ENCODE peak calls at places on chromosome 14, in eight cellular contexts. M, V, W, B, L, U, E and A are unnamed samples.

GRCh38 chr14:97602438-97603117 is 805.4 kb downstream of the VRK1 start:
- DNase-seq in M (no peak), V (no peak), W (no peak), B (no peak), L (no peak), U (no peak), E (no peak), A (no peak)

GRCh38 chr14:28766505-28767238 is at the start of gene FOXG1:
- DNase-seq in M (no peak), V (no peak), W (no peak), B (no peak), L (no peak), U (no peak), E (peak; percentile 56), A (no peak)

GRCh38 chr14:50410016-50410530 is 13.4 kb upstream of the CDKL1 start:
- DNase-seq in M (no peak), V (no peak), W (no peak), B (no peak), L (no peak), U (no peak), E (no peak), A (no peak)

GRCh38 chr14:68379510-68380303 is 413.2 kb downstream of the ZFP36L1 start:
- DNase-seq in M (no peak), V (no peak), W (no peak), B (no peak), L (no peak), U (no peak), E (no peak), A (no peak)

GRCh38 chr14:20719777-20720176 is 25.9 kb upstream of the EDDM3A start:
- DNase-seq in M (no peak), V (no peak), W (peak; percentile 75), B (no peak), L (no peak), U (no peak), E (no peak), A (no peak)

GRCh38 chr14:101808020-101808641 is 46.6 kb downstream of the PPP2R5C start:
- DNase-seq in M (no peak), V (no peak), W (peak; percentile 72), B (no peak), L (no peak), U (no peak), E (no peak), A (no peak)

GRCh38 chr14:105701456-105702274 is 175.3 kb downstream of the TMEM121 start:
- DNase-seq in M (no peak), V (no peak), W (no peak), B (peak; percentile 14), L (peak; percentile 68), U (no peak), E (no peak), A (no peak)

GRCh38 chr14:35406811-35407630 is 2.5 kb upstream of the NFKBIA start:
- DNase-seq in M (no peak), V (no peak), W (peak; percentile 64), B (no peak), L (no peak), U (no peak), E (peak; percentile 49), A (no peak)

GRCh38 chr14:88613552-88614010 is 50.7 kb downstream of the ZC3H14 start:
- DNase-seq in M (no peak), V (no peak), W (peak; percentile 82), B (no peak), L (no peak), U (no peak), E (no peak), A (no peak)

GRCh38 chr14:96261053-96261452 is 5.0 kb downstream of the BDKRB1 start:
- DNase-seq in M (no peak), V (no peak), W (peak; percentile 38), B (no peak), L (no peak), U (no peak), E (no peak), A (no peak)

GRCh38 chr14:34023824-34024767 is 73.2 kb upstream of the EGLN3 start:
- DNase-seq in M (no peak), V (no peak), W (no peak), B (no peak), L (no peak), U (no peak), E (no peak), A (no peak)

GRCh38 chr14:92677087-92677668 is 71.2 kb downstream of the LGMN start:
- DNase-seq in M (peak; percentile 89), V (no peak), W (no peak), B (peak; percentile 70), L (no peak), U (peak; percentile 60), E (no peak), A (no peak)

GRCh38 chr14:77128414-77128891 is 13.1 kb downstream of the ZDHHC22 start:
- DNase-seq in M (no peak), V (no peak), W (peak; percentile 39), B (no peak), L (peak; percentile 54), U (no peak), E (no peak), A (no peak)

GRCh38 chr14:92613008-92613658 is 99.6 kb downstream of the RIN3 start:
- DNase-seq in M (peak; percentile 62), V (no peak), W (no peak), B (peak; percentile 58), L (no peak), U (peak; percentile 79), E (no peak), A (no peak)

DNA sequence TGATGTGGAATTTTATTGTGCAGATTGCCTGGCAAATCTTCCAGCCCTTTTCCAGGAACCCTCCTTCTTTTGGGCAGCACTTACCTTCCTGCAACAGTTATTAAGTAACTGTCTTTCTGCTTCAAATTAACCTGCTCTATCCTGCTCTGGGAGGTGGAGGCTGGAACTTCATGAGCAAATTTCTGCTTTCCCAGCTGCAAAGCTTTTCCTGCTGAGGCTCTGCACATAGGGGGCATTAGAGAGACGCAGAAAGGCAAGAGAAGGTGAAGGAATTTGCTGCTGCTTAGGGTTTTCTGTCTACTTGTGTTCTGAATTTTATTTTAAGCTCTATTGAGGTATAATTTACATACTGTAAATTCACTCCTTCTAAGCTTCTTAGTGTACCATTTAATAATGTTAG is 259.2 kb downstream of the PCNX1 start:
- DNase-seq in M (no peak), V (no peak), W (peak; percentile 61), B (no peak), L (no peak), U (no peak), E (no peak), A (no peak)
- TF ChIP-seq CTCF in M (peak; percentile 68), V (no peak), W (peak; percentile 78), B (no peak), L (no peak), U (peak; percentile 56), E (no peak), A (peak; percentile 45)

GRCh38 chr14:95021588-95021987 is 135.7 kb downstream of the DICER1 start:
- DNase-seq in M (no peak), V (no peak), W (no peak), B (no peak), L (no peak), U (no peak), E (no peak), A (no peak)
- TF ChIP-seq CTCF in M (no peak), V (no peak), W (no peak), B (no peak), L (no peak), U (no peak), E (no peak), A (no peak)

DNA sequence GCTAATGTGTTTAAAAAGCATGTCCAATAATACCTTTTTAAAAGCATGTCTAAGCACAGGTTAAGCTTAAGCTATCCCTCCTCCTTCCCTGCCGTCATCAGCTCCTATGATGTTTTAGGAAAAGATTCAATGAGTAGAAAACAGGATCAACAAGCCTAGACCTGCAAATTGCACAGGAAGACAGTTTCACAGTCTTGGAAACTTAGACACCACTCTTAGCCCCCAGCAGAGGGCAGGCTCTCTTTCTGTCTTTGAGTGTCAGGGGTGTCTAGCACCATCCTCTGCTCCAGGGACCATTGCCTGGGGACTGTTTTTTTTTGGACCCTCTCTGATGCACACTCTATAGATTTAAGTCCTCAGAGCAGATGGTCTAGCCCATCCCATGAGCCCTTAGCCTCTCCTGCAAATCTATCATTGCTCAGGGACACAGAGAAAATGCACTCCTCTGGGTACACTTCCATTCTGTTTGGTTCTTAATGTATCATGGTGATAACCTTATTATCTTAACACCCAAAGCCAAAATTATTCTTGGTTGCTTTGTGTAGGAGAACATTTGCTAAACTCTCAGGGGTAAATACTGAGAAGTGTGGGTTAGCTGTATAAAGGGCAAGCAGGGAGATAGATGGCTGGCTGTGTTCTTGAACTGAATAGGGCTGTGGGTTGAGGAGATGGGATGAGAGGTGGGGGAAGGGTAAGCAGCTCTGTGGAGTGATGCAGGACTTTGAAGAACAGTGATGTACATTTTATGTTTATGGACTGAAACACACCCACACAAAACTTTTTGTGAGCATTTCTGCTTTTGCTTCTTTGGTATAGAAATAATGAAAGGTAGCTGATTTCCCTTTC is 259.9 kb upstream of the DDHD1 start:
- DNase-seq in M (no peak), V (no peak), W (no peak), B (no peak), L (no peak), U (no peak), E (no peak), A (no peak)
- TF ChIP-seq CTCF in M (peak; percentile 40), V (no peak), W (no peak), B (no peak), L (no peak), U (peak; percentile 36), E (no peak), A (peak; percentile 54)

DNA sequence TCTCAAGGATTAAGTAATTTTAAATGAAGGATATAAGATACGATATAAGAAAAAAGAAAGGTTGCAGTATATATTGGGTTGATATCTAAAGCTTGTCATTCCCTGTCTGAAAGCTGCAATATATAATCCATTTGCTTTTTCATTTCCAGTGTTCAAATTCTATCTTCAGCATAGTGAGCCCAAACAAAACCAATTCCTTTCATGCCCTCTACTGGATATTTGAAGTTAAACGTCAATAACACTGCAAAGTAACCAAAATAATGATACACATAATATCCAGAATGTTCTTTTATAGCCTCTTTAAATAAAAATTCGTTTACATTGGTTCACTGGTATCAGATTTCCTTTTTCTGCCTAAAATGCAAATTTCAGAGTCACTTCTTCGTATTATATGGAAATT is 64.5 kb upstream of the DAAM1 start:
- DNase-seq in M (no peak), V (no peak), W (no peak), B (no peak), L (no peak), U (no peak), E (no peak), A (no peak)
- TF ChIP-seq CTCF in M (peak; percentile 17), V (no peak), W (peak; percentile 13), B (no peak), L (no peak), U (peak; percentile 21), E (no peak), A (peak; percentile 36)

DNA sequence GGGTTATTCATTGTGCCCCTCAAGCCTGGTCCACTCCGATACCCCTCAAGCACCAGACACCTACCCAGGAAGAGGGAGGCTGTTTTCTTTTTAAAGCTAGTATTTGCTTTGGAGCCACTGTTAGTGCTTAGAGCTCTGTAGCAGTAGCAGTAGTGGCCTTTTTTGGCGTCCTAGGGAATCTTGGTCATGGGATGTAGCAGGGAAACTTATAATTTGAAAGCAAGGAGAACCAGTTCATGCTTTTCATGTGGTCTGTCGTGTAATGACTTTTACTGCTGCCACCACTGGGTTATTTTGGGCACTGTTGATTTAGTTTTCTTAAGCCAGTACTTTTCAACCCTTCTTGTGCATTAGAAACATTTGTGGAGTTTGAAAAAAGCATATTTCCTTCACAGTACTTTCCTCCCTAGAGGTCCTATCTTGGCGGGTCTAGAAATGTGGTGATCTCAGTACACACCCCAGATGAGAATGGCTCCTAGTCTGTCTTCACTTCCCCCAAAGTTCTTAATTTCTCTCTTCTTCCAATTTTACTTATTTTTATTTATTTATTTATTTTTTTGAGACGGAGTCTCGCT is 49.7 kb downstream of the MARK3 start:
- DNase-seq in M (no peak), V (no peak), W (no peak), B (no peak), L (no peak), U (no peak), E (no peak), A (no peak)
- TF ChIP-seq CTCF in M (no peak), V (no peak), W (no peak), B (no peak), L (no peak), U (no peak), E (no peak), A (no peak)